ENCODE peak calls at places on chromosomes 13 and 19, in five cellular contexts. Q is CD4-positive, alpha-beta T cell; W is tibial nerve; M is fibroblast of pulmonary artery; K is psoas muscle. A is an unnamed sample.

GRCh38 chr13:113044431-113045114 is 61.0 kb upstream of the F7 start:
- DNase-seq in K (no peak), W (no peak), M (no peak), Q (no peak), A (no peak)

GRCh38 chr19:33376423-33376822 is 2.9 kb downstream of the CEBPG start:
- DNase-seq in Q (no peak), W (peak; percentile 71), M (peak; percentile 84), K (peak; percentile 85), A (peak; percentile 61)

GRCh38 chr13:20582026-20582425 is 15.1 kb downstream of the IFT88 start:
- DNase-seq in W (no peak), K (no peak), M (no peak), Q (no peak), A (no peak)

GRCh38 chr13:75876371-75877050 is 240.4 kb downstream of the LMO7 start:
- DNase-seq in Q (peak; percentile 22), M (peak; percentile 82), K (no peak), W (peak; percentile 80), A (peak; percentile 43)

GRCh38 chr19:17304386-17305047 is 1.2 kb upstream of the MRPL34 start:
- DNase-seq in K (no peak), Q (no peak), W (no peak), M (no peak), A (no peak)

GRCh38 chr19:35266149-35266903 is 2.4 kb upstream of the USF2 start:
- DNase-seq in W (no peak), Q (no peak), K (peak; percentile 61), M (no peak), A (no peak)

GRCh38 chr13:67147257-67148218 is 82.6 kb downstream of the PCDH9 start:
- DNase-seq in W (no peak), Q (no peak), M (peak; percentile 84), K (no peak), A (no peak)

GRCh38 chr19:30696514-30696913 is 324.3 kb downstream of the ZNF536 start:
- DNase-seq in W (no peak), M (no peak), Q (no peak), K (no peak), A (no peak)

GRCh38 chr13:109156181-109156935 is 526.9 kb downstream of the MYO16 start:
- DNase-seq in K (no peak), M (peak; percentile 88), W (no peak), Q (no peak), A (peak; percentile 54)

GRCh38 chr19:33286899-33287298 is 15.4 kb downstream of the CEBPA start:
- DNase-seq in K (no peak), Q (no peak), W (no peak), M (no peak), A (no peak)

GRCh38 chr13:19268331-19268730 is 86.7 kb upstream of the TUBA3C start:
- DNase-seq in M (no peak), W (no peak), Q (no peak), K (no peak), A (no peak)

GRCh38 chr19:15331419-15332310 is 674 bp downstream of the BRD4 start:
- DNase-seq in K (peak; percentile 82), M (peak; percentile 54), W (peak; percentile 37), Q (peak; percentile 49), A (no peak)

GRCh38 chr19:12095111-12095790 is 30.7 kb downstream of the ZNF844 start:
- DNase-seq in M (peak; percentile 24), Q (no peak), W (no peak), K (no peak), A (no peak)

GRCh38 chr19:48918801-48919247 is 14.7 kb upstream of the DHDH start:
- DNase-seq in Q (no peak), W (no peak), M (peak; percentile 16), K (no peak), A (no peak)

GRCh38 chr13:113184568-113185440 is 23.7 kb downstream of the PCID2 start:
- DNase-seq in K (no peak), W (no peak), M (no peak), Q (no peak), A (no peak)

GRCh38 chr13:113765241-113765910 is 6.3 kb downstream of the TMEM255B start:
- DNase-seq in Q (no peak), W (no peak), M (no peak), K (no peak), A (no peak)

GRCh38 chr19:2011169-2011568 is 4.3 kb downstream of the BTBD2 start:
- DNase-seq in K (no peak), Q (no peak), W (no peak), M (no peak), A (no peak)

GRCh38 chr19:31825134-31826094 is 476.2 kb upstream of the TSHZ3 start:
- DNase-seq in M (no peak), W (no peak), Q (no peak), K (no peak), A (no peak)

GRCh38 chr19:18208098-18208951 is 4.5 kb upstream of the RAB3A start:
- DNase-seq in M (peak; percentile 84), W (no peak), Q (no peak), K (peak; percentile 71), A (peak; percentile 61)

GRCh38 chr13:110925023-110925608 is 10.2 kb upstream of the ANKRD10 start:
- DNase-seq in W (no peak), K (no peak), M (peak; percentile 15), Q (no peak), A (no peak)

GRCh38 chr13:49998714-49999624 is 2.1 kb downstream of the TRIM13 start:
- DNase-seq in Q (no peak), K (no peak), M (no peak), W (no peak), A (no peak)

GRCh38 chr19:1942078-1942933 is 1.3 kb downstream of the CSNK1G2 start:
- DNase-seq in W (peak; percentile 60), K (peak; percentile 83), Q (peak; percentile 61), M (peak; percentile 71), A (no peak)

GRCh38 chr19:22472180-22472637 is 50.1 kb upstream of the ZNF98 start:
- DNase-seq in K (no peak), W (no peak), Q (no peak), M (no peak), A (no peak)

GRCh38 chr13:107680115-107680514 is 535.2 kb downstream of the LIG4 start:
- DNase-seq in M (no peak), K (no peak), Q (no peak), W (no peak), A (no peak)
- TF ChIP-seq CTCF in M (no peak), K (no peak), Q (no peak), W (no peak), A (no peak)

GRCh38 chr19:50266896-50267295 is 62.3 kb downstream of the KCNC3 start:
- DNase-seq in M (no peak), W (no peak), K (no peak), Q (no peak), A (no peak)

GRCh38 chr19:50266041-50266440 is 62.6 kb downstream of the MYH14 start:
- DNase-seq in W (no peak), M (no peak), K (no peak), Q (no peak), A (no peak)

GRCh38 chr19:50261446-50261970 is 58.1 kb downstream of the MYH14 start:
- DNase-seq in W (no peak), M (no peak), K (no peak), Q (no peak), A (no peak)

GRCh38 chr19:50263176-50263575 is 59.8 kb downstream of the MYH14 start:
- DNase-seq in W (no peak), M (no peak), Q (no peak), K (no peak), A (no peak)

GRCh38 chr19:50264483-50265186 is 61.2 kb downstream of the MYH14 start:
- DNase-seq in W (no peak), K (no peak), M (no peak), Q (no peak), A (no peak)
- TF ChIP-seq CTCF in W (no peak), K (no peak), M (no peak), Q (no peak), A (no peak)

GRCh38 chr13:51832471-51833152 is 12.4 kb downstream of the TMEM272 start:
- DNase-seq in W (peak; percentile 39), K (no peak), M (peak; percentile 55), Q (peak; percentile 47), A (no peak)
- TF ChIP-seq CTCF in W (peak; percentile 27), K (peak; percentile 42), M (peak; percentile 56), Q (peak; percentile 70), A (peak; percentile 57)

DNA sequence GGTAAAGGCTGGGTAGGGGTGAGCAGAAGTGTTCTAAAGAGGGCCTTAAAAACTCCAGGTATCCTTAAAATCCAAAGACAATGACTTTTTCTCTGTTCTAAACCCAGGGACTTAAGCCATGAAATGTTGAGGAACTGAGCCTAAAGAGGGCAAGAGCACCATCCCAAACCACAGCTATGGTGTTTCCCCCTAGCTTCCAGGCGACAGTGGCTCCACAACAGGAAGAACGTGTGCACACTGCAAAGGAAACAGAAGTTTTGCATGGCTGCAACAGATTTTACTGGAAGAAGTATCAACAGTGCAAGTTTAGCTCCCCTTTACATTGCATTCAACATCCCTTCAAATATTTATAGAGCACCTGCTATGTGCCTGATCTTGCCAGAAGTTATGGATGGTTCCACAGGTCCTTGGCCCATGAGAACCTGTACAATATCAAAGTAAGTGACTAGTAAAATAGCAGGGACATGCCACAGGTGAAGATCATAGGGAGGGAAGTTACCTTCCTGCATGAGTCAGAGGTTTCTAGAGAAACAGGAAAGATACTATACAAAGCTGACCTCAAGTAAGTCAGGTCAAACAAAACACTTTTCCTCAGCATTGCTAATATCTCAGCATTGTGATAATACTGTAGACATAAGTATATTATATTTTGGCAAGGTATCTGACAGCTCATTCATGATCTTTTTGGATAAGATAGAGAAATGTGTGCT is 8.4 kb upstream of the KCTD12 start:
- DNase-seq in M (no peak), K (no peak), W (no peak), Q (no peak), A (no peak)
- TF ChIP-seq CTCF in M (no peak), K (no peak), W (no peak), Q (no peak), A (no peak)

GRCh38 chr19:6185825-6186193 is 50.3 kb downstream of the ACSBG2 start:
- DNase-seq in W (no peak), M (no peak), K (no peak), Q (no peak), A (no peak)
- TF ChIP-seq CTCF in W (no peak), M (no peak), K (no peak), Q (no peak), A (no peak)

DNA sequence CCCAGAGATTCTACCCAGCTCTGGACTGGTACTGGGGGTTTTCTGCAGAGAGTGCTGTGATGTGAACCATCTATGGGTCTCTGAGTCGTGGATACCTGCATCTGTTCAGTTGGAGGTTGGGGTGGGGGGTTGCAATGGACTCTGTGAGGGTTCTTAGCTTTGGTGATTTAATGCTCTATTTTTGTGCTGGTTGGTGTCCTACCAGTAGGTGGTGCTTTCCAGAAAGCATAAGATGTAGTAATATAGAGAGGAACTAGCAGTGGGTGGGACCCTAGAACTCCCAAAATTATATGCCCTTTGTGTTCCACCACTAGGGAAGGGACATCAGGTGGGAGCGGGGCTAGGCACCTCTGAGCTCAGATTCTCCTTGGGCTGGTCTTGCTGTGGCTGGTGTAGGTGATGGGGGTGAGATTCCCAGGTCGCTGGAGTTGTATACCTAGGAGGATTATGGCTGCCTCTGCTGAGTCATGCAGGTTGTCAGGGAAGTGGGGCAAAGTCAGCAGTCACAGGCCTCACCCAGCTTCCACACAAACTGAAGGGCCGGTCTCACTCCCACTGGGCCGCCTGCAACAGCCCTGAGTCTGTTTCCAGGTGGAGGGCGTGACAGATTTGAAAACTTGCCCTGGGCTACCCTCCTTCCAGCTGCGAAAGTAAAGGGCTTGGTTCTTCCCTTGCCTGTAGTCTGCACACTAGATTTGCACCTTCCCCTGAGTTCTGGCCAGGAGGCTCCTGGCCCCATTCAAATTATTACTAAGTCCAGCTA is 573.0 kb upstream of the SLITRK1 start:
- DNase-seq in M (no peak), W (no peak), Q (no peak), K (no peak), A (no peak)
- TF ChIP-seq CTCF in M (no peak), W (no peak), Q (no peak), K (no peak), A (no peak)